ENCODE peak calls at places on chromosomes 13 and 19, in eight cellular contexts. R is caudate nucleus; Y is activated CD4-positive, CD25-positive, alpha-beta regulatory T cell treated with anti-CD3 and anti-CD28 coated beads, Interleukin-2, amount 50 U/mL, for 72 hours; B is dorsolateral prefrontal cortex; X is left ventricle myocardium inferior; K is activated T-cell treated with anti-CD3 and anti-CD28 coated beads for 24 hours; T is stimulated activated CD4-positive, alpha-beta T cell treated with anti-CD3 and anti-CD28 coated beads, TNF-alpha, amount 100 ng/mL, for 4 hours; D is pons. N is an unnamed sample.

GRCh38 chr13:39210961-39211534 is 172.8 kb downstream of the NHLRC3 start:
- DNase-seq in R (no peak), Y (no peak), B (no peak), X (no peak), K (no peak), T (no peak), D (no peak), N (no peak)

GRCh38 chr19:2479556-2480194 is 3.7 kb downstream of the GADD45B start:
- DNase-seq in R (no peak), Y (no peak), B (no peak), X (no peak), K (no peak), T (no peak), D (no peak), N (no peak)

GRCh38 chr19:47679251-47679900 is 33.8 kb upstream of the EHD2 start:
- DNase-seq in R (no peak), Y (no peak), B (no peak), X (no peak), K (no peak), T (no peak), D (no peak), N (no peak)

GRCh38 chr19:45446944-45447343 is 20.9 kb upstream of the FOSB start:
- DNase-seq in R (no peak), Y (no peak), B (no peak), X (no peak), K (no peak), T (no peak), D (no peak), N (no peak)

GRCh38 chr19:43743059-43743458 is 11.7 kb downstream of the SMG9 start:
- DNase-seq in R (no peak), Y (no peak), B (no peak), X (no peak), K (no peak), T (no peak), D (no peak), N (no peak)

GRCh38 chr13:114027046-114027760 is 53.3 kb upstream of the C13orf46 start:
- DNase-seq in R (no peak), Y (no peak), B (no peak), X (peak), K (no peak), T (no peak), D (no peak), N (no peak)

GRCh38 chr19:47228168-47228936 is 2.6 kb downstream of the BBC3 start:
- DNase-seq in R (no peak), Y (peak), B (no peak), X (peak), K (no peak), T (no peak), D (no peak), N (no peak)

GRCh38 chr13:100210966-100211710 is 122.2 kb downstream of the PCCA start:
- DNase-seq in R (no peak), Y (no peak), B (no peak), X (no peak), K (no peak), T (no peak), D (no peak), N (no peak)

GRCh38 chr19:19514215-19514633 is 1.1 kb downstream of the TSSK6 start:
- DNase-seq in R (peak), Y (no peak), B (no peak), X (peak), K (no peak), T (no peak), D (no peak), N (no peak)

GRCh38 chr13:98889419-98890079 is 88.3 kb downstream of the DOCK9 start:
- DNase-seq in R (no peak), Y (no peak), B (no peak), X (no peak), K (no peak), T (no peak), D (no peak), N (no peak)

GRCh38 chr13:66748712-66749111 is 481.4 kb downstream of the PCDH9 start:
- DNase-seq in R (no peak), Y (no peak), B (no peak), X (no peak), K (no peak), T (no peak), D (no peak), N (no peak)

GRCh38 chr13:112052213-112052612 is 14.7 kb upstream of the SOX1 start:
- DNase-seq in R (no peak), Y (no peak), B (no peak), X (no peak), K (no peak), T (no peak), D (no peak), N (no peak)

GRCh38 chr13:42812311-42812710 is 30.9 kb downstream of the FAM216B start:
- DNase-seq in R (no peak), Y (no peak), B (no peak), X (no peak), K (no peak), T (no peak), D (no peak), N (no peak)

GRCh38 chr13:20161275-20161950 is 561 bp upstream of the GJA3 start:
- DNase-seq in R (peak), Y (peak), B (no peak), X (no peak), K (peak), T (no peak), D (no peak), N (no peak)

GRCh38 chr13:94362411-94362909 is 117.0 kb downstream of the DCT start:
- DNase-seq in R (peak), Y (peak), B (peak), X (no peak), K (peak), T (no peak), D (peak), N (peak)

GRCh38 chr19:2756921-2757881 is 17.4 kb upstream of the SLC39A3 start:
- DNase-seq in R (no peak), Y (no peak), B (no peak), X (no peak), K (no peak), T (no peak), D (no peak), N (no peak)

GRCh38 chr19:41428481-41428859 is 1.3 kb upstream of the B3GNT8 start:
- DNase-seq in R (no peak), Y (no peak), B (no peak), X (no peak), K (no peak), T (no peak), D (no peak), N (no peak)

GRCh38 chr13:96525715-96526114 is 435.8 kb downstream of the HS6ST3 start:
- DNase-seq in R (no peak), Y (no peak), B (no peak), X (no peak), K (no peak), T (no peak), D (no peak), N (no peak)

GRCh38 chr19:11435833-11436313 is 438 bp downstream of the PRKCSH start:
- DNase-seq in R (no peak), Y (no peak), B (no peak), X (no peak), K (no peak), T (peak), D (no peak), N (no peak)

GRCh38 chr19:31351212-31352193 is 2.3 kb upstream of the TSHZ3 start:
- DNase-seq in R (no peak), Y (no peak), B (no peak), X (peak), K (no peak), T (no peak), D (no peak), N (no peak)

GRCh38 chr13:36920612-36921185 is 661 bp upstream of the SMAD9 start:
- DNase-seq in R (no peak), Y (no peak), B (no peak), X (no peak), K (no peak), T (no peak), D (peak), N (no peak)

GRCh38 chr19:18225702-18226468 is at the start of gene PDE4C:
- DNase-seq in R (no peak), Y (no peak), B (no peak), X (peak), K (no peak), T (no peak), D (no peak), N (no peak)

GRCh38 chr13:64688893-64689677 is 2541.1 kb downstream of the PCDH9 start:
- DNase-seq in R (no peak), Y (no peak), B (no peak), X (no peak), K (no peak), T (no peak), D (no peak), N (no peak)

GRCh38 chr19:49506575-49507105 is 5.8 kb upstream of the FCGRT start:
- DNase-seq in R (no peak), Y (peak), B (peak), X (peak), K (peak), T (no peak), D (no peak), N (no peak)

N was measured in nucleus accumbens.